ENCODE peak calls at places on chromosome 7, in four cellular contexts. One of them, this sample, is unnamed.

GRCh38 chr7:45161842-45162241 is 4.3 kb downstream of the RAMP3 start:
- DNase-seq in fibroblast of mammary gland: no peak
- DNase-seq in activated naive CD4-positive, alpha-beta T cell treated with Interleukin-2 at 50 U/mL for 16 hours: no peak
- DNase-seq in activated CD8-positive, alpha-beta memory T cell treated with anti-CD3 and anti-CD28 coated beads for 4 hours: no peak
- DNase-seq in this sample: no peak

GRCh38 chr7:55261386-55261770 is 103.8 kb upstream of the LANCL2 start:
- DNase-seq in activated naive CD4-positive, alpha-beta T cell treated with Interleukin-2 at 50 U/mL for 16 hours: no peak
- DNase-seq in activated CD8-positive, alpha-beta memory T cell treated with anti-CD3 and anti-CD28 coated beads for 4 hours: no peak
- DNase-seq in fibroblast of mammary gland: no peak
- DNase-seq in this sample: no peak

GRCh38 chr7:134548877-134549276 is at the start of gene AKR1B15:
- DNase-seq in activated naive CD4-positive, alpha-beta T cell treated with Interleukin-2 at 50 U/mL for 16 hours: peak; percentile 4
- DNase-seq in fibroblast of mammary gland: peak; percentile 55
- DNase-seq in activated CD8-positive, alpha-beta memory T cell treated with anti-CD3 and anti-CD28 coated beads for 4 hours: no peak
- DNase-seq in this sample: no peak

GRCh38 chr7:129553861-129554530 is 51.7 kb downstream of the SMKR1 start:
- DNase-seq in fibroblast of mammary gland: peak; percentile 51
- DNase-seq in activated CD8-positive, alpha-beta memory T cell treated with anti-CD3 and anti-CD28 coated beads for 4 hours: peak; percentile 9
- DNase-seq in activated naive CD4-positive, alpha-beta T cell treated with Interleukin-2 at 50 U/mL for 16 hours: peak; percentile 40
- DNase-seq in this sample: no peak

GRCh38 chr7:1024876-1025746 is 19.2 kb upstream of the GPR146 start:
- DNase-seq in fibroblast of mammary gland: no peak
- DNase-seq in activated naive CD4-positive, alpha-beta T cell treated with Interleukin-2 at 50 U/mL for 16 hours: no peak
- DNase-seq in activated CD8-positive, alpha-beta memory T cell treated with anti-CD3 and anti-CD28 coated beads for 4 hours: no peak
- DNase-seq in this sample: no peak

GRCh38 chr7:20153567-20153966 is 63.6 kb downstream of the MACC1 start:
- DNase-seq in fibroblast of mammary gland: no peak
- DNase-seq in activated naive CD4-positive, alpha-beta T cell treated with Interleukin-2 at 50 U/mL for 16 hours: no peak
- DNase-seq in activated CD8-positive, alpha-beta memory T cell treated with anti-CD3 and anti-CD28 coated beads for 4 hours: no peak
- DNase-seq in this sample: no peak

GRCh38 chr7:4172883-4173282 is 509.2 kb upstream of the FOXK1 start:
- DNase-seq in activated CD8-positive, alpha-beta memory T cell treated with anti-CD3 and anti-CD28 coated beads for 4 hours: no peak
- DNase-seq in activated naive CD4-positive, alpha-beta T cell treated with Interleukin-2 at 50 U/mL for 16 hours: no peak
- DNase-seq in fibroblast of mammary gland: no peak
- DNase-seq in this sample: no peak

GRCh38 chr7:1712907-1713501 is 42.9 kb downstream of the ELFN1 start:
- DNase-seq in activated naive CD4-positive, alpha-beta T cell treated with Interleukin-2 at 50 U/mL for 16 hours: no peak
- DNase-seq in fibroblast of mammary gland: no peak
- DNase-seq in activated CD8-positive, alpha-beta memory T cell treated with anti-CD3 and anti-CD28 coated beads for 4 hours: no peak
- DNase-seq in this sample: no peak